ENCODE peak calls at places on chromosomes 4 and X, in four cellular contexts. One of them, this sample, is unnamed.

GRCh38 chrX:72111011-72111708 is 20.6 kb downstream of the RTL5 start:
- DNase-seq in GM04504: no peak
- DNase-seq in germinal center: no peak
- DNase-seq in SK-MEL-5: no peak
- DNase-seq in this sample: no peak

GRCh38 chrX:10989386-10989785 is 121.7 kb upstream of the HCCS start:
- DNase-seq in germinal center: no peak
- DNase-seq in GM04504: no peak
- DNase-seq in SK-MEL-5: no peak
- DNase-seq in this sample: no peak

GRCh38 chr4:54063224-54063623 is 1.2 kb downstream of the CHIC2 start:
- DNase-seq in germinal center: no peak
- DNase-seq in GM04504: no peak
- DNase-seq in SK-MEL-5: peak
- DNase-seq in this sample: no peak

GRCh38 chr4:103493450-103494159 is 226.2 kb downstream of the TACR3 start:
- DNase-seq in germinal center: no peak
- DNase-seq in GM04504: no peak
- DNase-seq in SK-MEL-5: no peak
- DNase-seq in this sample: no peak

GRCh38 chr4:73707269-73707875 is 33.0 kb upstream of the CXCL8 start:
- DNase-seq in GM04504: no peak
- DNase-seq in SK-MEL-5: no peak
- DNase-seq in germinal center: no peak
- DNase-seq in this sample: no peak

GRCh38 chr4:35772291-35772690 is 472.0 kb downstream of the ARAP2 start:
- DNase-seq in SK-MEL-5: no peak
- DNase-seq in germinal center: no peak
- DNase-seq in GM04504: no peak
- DNase-seq in this sample: no peak

GRCh38 chr4:105206214-105206613 is 59.5 kb downstream of the TET2 start:
- DNase-seq in SK-MEL-5: no peak
- DNase-seq in GM04504: no peak
- DNase-seq in germinal center: no peak
- DNase-seq in this sample: no peak

GRCh38 chr4:88803600-88804096 is 106.0 kb upstream of the NAP1L5 start:
- DNase-seq in germinal center: no peak
- DNase-seq in SK-MEL-5: peak
- DNase-seq in GM04504: peak
- DNase-seq in this sample: no peak

GRCh38 chrX:17409566-17410290 is 34.7 kb downstream of the NHS start:
- DNase-seq in SK-MEL-5: no peak
- DNase-seq in germinal center: no peak
- DNase-seq in GM04504: no peak
- DNase-seq in this sample: no peak

GRCh38 chr4:96036781-96037180 is 196.9 kb downstream of the PDHA2 start:
- DNase-seq in SK-MEL-5: no peak
- DNase-seq in GM04504: no peak
- DNase-seq in germinal center: no peak
- DNase-seq in this sample: no peak

GRCh38 chrX:23883737-23884354 is 23.9 kb downstream of the APOO start:
- DNase-seq in germinal center: no peak
- DNase-seq in SK-MEL-5: peak
- DNase-seq in GM04504: peak
- DNase-seq in this sample: no peak

GRCh38 chr4:133263082-133263481 is 114.0 kb downstream of the PCDH10 start:
- DNase-seq in GM04504: no peak
- DNase-seq in germinal center: no peak
- DNase-seq in SK-MEL-5: no peak
- DNase-seq in this sample: no peak

GRCh38 chrX:111759676-111760075 is 78.7 kb downstream of the ALG13 start:
- DNase-seq in germinal center: no peak
- DNase-seq in SK-MEL-5: no peak
- DNase-seq in GM04504: no peak
- DNase-seq in this sample: no peak

GRCh38 chr4:80228460-80228859 is 31.2 kb downstream of the PRDM8 start:
- DNase-seq in SK-MEL-5: no peak
- DNase-seq in germinal center: no peak
- DNase-seq in GM04504: no peak
- DNase-seq in this sample: no peak

GRCh38 chr4:73704314-73705055 is 35.9 kb upstream of the CXCL8 start:
- DNase-seq in germinal center: no peak
- DNase-seq in SK-MEL-5: peak
- DNase-seq in GM04504: peak
- DNase-seq in this sample: no peak

GRCh38 chr4:103008875-103009729 is 10.4 kb downstream of the SLC9B1 start:
- DNase-seq in germinal center: peak
- DNase-seq in SK-MEL-5: peak
- DNase-seq in GM04504: peak
- DNase-seq in this sample: peak

GRCh38 chr4:76758290-76758882 is 139.6 kb downstream of the SOWAHB start:
- DNase-seq in germinal center: peak
- DNase-seq in GM04504: peak
- DNase-seq in SK-MEL-5: peak
- DNase-seq in this sample: no peak

GRCh38 chr4:77913353-77913752 is 50.7 kb downstream of the MRPL1 start:
- DNase-seq in SK-MEL-5: no peak
- DNase-seq in GM04504: no peak
- DNase-seq in germinal center: no peak
- DNase-seq in this sample: no peak

GRCh38 chrX:34578237-34578636 is 78.8 kb downstream of the TMEM47 start:
- DNase-seq in GM04504: peak
- DNase-seq in SK-MEL-5: peak
- DNase-seq in germinal center: no peak
- DNase-seq in this sample: no peak

GRCh38 chr4:38583102-38583501 is 80.9 kb upstream of the KLF3 start:
- DNase-seq in germinal center: no peak
- DNase-seq in SK-MEL-5: no peak
- DNase-seq in GM04504: no peak
- DNase-seq in this sample: no peak

GRCh38 chr4:97560009-97560408 is 583.3 kb downstream of the STPG2 start:
- DNase-seq in GM04504: no peak
- DNase-seq in germinal center: no peak
- DNase-seq in SK-MEL-5: no peak
- DNase-seq in this sample: no peak

GRCh38 chrX:16487620-16488380 is 162.2 kb upstream of the S100G start:
- DNase-seq in SK-MEL-5: no peak
- DNase-seq in germinal center: no peak
- DNase-seq in GM04504: no peak
- DNase-seq in this sample: no peak

GRCh38 chr4:3385719-3386440 is 55.9 kb upstream of the HGFAC start:
- DNase-seq in GM04504: no peak
- DNase-seq in SK-MEL-5: no peak
- DNase-seq in germinal center: no peak
- DNase-seq in this sample: no peak

GRCh38 chr4:159280442-159281172 is 177.7 kb downstream of the RAPGEF2 start:
- DNase-seq in germinal center: no peak
- DNase-seq in GM04504: no peak
- DNase-seq in SK-MEL-5: no peak
- DNase-seq in this sample: no peak

GRCh38 chr4:113759696-113760093 is 1.8 kb downstream of the CAMK2D start:
- DNase-seq in SK-MEL-5: no peak
- DNase-seq in GM04504: no peak
- DNase-seq in germinal center: no peak
- DNase-seq in this sample: no peak

GRCh38 chr4:73687414-73687813 is 53.0 kb upstream of the CXCL8 start:
- DNase-seq in germinal center: no peak
- DNase-seq in SK-MEL-5: no peak
- DNase-seq in GM04504: no peak
- DNase-seq in this sample: no peak

GRCh38 chr4:98780111-98780549 is 121.7 kb upstream of the TSPAN5 start:
- DNase-seq in SK-MEL-5: no peak
- DNase-seq in germinal center: no peak
- DNase-seq in GM04504: no peak
- DNase-seq in this sample: no peak

GRCh38 chr4:173264245-173264959 is 69.8 kb downstream of the HMGB2 start:
- DNase-seq in SK-MEL-5: no peak
- DNase-seq in GM04504: no peak
- DNase-seq in germinal center: peak
- DNase-seq in this sample: no peak

GRCh38 chr4:15385928-15386327 is 41.9 kb upstream of the C1QTNF7 start:
- DNase-seq in germinal center: no peak
- DNase-seq in SK-MEL-5: no peak
- DNase-seq in GM04504: no peak
- DNase-seq in this sample: no peak

GRCh38 chr4:159425749-159426376 is 323.0 kb downstream of the RAPGEF2 start:
- DNase-seq in GM04504: no peak
- DNase-seq in germinal center: no peak
- DNase-seq in SK-MEL-5: no peak
- DNase-seq in this sample: no peak

GRCh38 chrX:155966876-155967275 is 30.6 kb upstream of the IL9R start:
- DNase-seq in germinal center: peak
- DNase-seq in SK-MEL-5: peak
- DNase-seq in GM04504: no peak
- DNase-seq in this sample: no peak

GRCh38 chr4:7581477-7581876 is 146.7 kb upstream of the PSAPL1 start:
- DNase-seq in GM04504: no peak
- DNase-seq in germinal center: no peak
- DNase-seq in SK-MEL-5: no peak
- DNase-seq in this sample: peak

GRCh38 chr4:90002406-90003040 is 107.9 kb downstream of the MMRN1 start:
- DNase-seq in GM04504: no peak
- DNase-seq in germinal center: no peak
- DNase-seq in SK-MEL-5: no peak
- DNase-seq in this sample: no peak